ENCODE peak calls at places on chromosomes 6 and 20, in nine cellular contexts. Z is GM12878, I is adrenal gland, H is prostate gland, O is transverse colon, T is A549, P is IMR-90, C is heart left ventricle, X is breast epithelium. U is an unnamed sample. For H3K9me3, the result is how much of the 10 kb centered on the place peaks cover.

GRCh38 chr20:59398552-59399265 is 98.3 kb downstream of the EDN3 start:
- DNase-seq in I (no peak), Z (no peak), X (no peak), H (no peak), O (no peak), P (no peak), C (no peak), T (no peak), U (no peak)

GRCh38 chr6:36249010-36249409 is 20.9 kb upstream of the PNPLA1 start:
- DNase-seq in C (no peak), I (no peak), H (no peak), O (no peak), P (peak), X (no peak), Z (no peak), T (no peak), U (no peak)

GRCh38 chr20:62050166-62051120 is 15.2 kb downstream of the TAF4 start:
- DNase-seq in Z (no peak), O (no peak), T (no peak), C (no peak), P (no peak), X (peak), H (no peak), I (no peak), U (no peak)

GRCh38 chr6:37100740-37101139 is 69.2 kb upstream of the PIM1 start:
- DNase-seq in Z (no peak), C (no peak), X (no peak), P (no peak), T (no peak), H (no peak), O (no peak), I (no peak), U (no peak)

GRCh38 chr6:29722773-29723665 is at the start of gene HLA-F:
- DNase-seq in H (peak), T (peak), C (peak), I (peak), P (peak), Z (peak), X (peak), O (peak), U (peak)

GRCh38 chr20:59825944-59826759 is 107.3 kb downstream of the SYCP2 start:
- DNase-seq in Z (no peak), I (no peak), H (peak), C (no peak), T (no peak), X (peak), P (no peak), O (peak), U (peak)

GRCh38 chr6:131946404-131946991 is 4.7 kb downstream of the CCN2 start:
- DNase-seq in X (no peak), P (peak), C (no peak), O (no peak), H (no peak), T (no peak), I (no peak), Z (no peak), U (no peak)

GRCh38 chr6:169677096-169677495 is 24.7 kb downstream of the WDR27 start:
- DNase-seq in P (peak), C (no peak), X (no peak), H (no peak), O (no peak), I (no peak), T (no peak), Z (no peak), U (no peak)

GRCh38 chr20:38987777-38988176 is 25.6 kb downstream of the DHX35 start:
- DNase-seq in H (no peak), I (no peak), Z (peak), X (no peak), T (no peak), C (no peak), P (no peak), O (no peak), U (no peak)

GRCh38 chr6:6569043-6569442 is 19.5 kb upstream of the LY86 start:
- DNase-seq in X (no peak), P (no peak), Z (no peak), H (no peak), I (no peak), C (no peak), T (no peak), O (no peak), U (no peak)

GRCh38 chr20:33010133-33010504 is 2.6 kb downstream of the BPIFB2 start:
- DNase-seq in X (no peak), T (no peak), I (no peak), C (no peak), O (no peak), P (no peak), H (peak), Z (no peak), U (no peak)

GRCh38 chr20:63070301-63070625 is 63.5 kb upstream of the BHLHE23 start:
- DNase-seq in O (no peak), P (no peak), T (no peak), I (no peak), Z (no peak), H (no peak), X (no peak), C (peak), U (no peak)

GRCh38 chr6:75377386-75377785 is 92.8 kb upstream of the TMEM30A start:
- DNase-seq in C (no peak), O (no peak), Z (no peak), T (no peak), H (no peak), X (no peak), P (no peak), I (no peak), U (no peak)

GRCh38 chr6:18042536-18043145 is 55.2 kb upstream of the KIF13A start:
- DNase-seq in P (no peak), X (no peak), I (no peak), C (no peak), T (no peak), O (no peak), H (no peak), Z (no peak), U (no peak)

GRCh38 chr20:19883501-19883900 is 125.4 kb downstream of the RIN2 start:
- DNase-seq in O (no peak), C (no peak), Z (no peak), X (no peak), H (no peak), T (no peak), I (no peak), P (no peak), U (no peak)

GRCh38 chr20:19882446-19882845 is 124.4 kb downstream of the RIN2 start:
- DNase-seq in H (no peak), Z (no peak), I (no peak), C (no peak), P (no peak), O (no peak), X (no peak), T (no peak), U (no peak)

GRCh38 chr20:19881080-19881840 is 123.2 kb downstream of the RIN2 start:
- DNase-seq in Z (no peak), C (no peak), X (no peak), I (no peak), H (no peak), O (no peak), P (no peak), T (no peak), U (no peak)

GRCh38 chr20:19881990-19882389 is 123.9 kb downstream of the RIN2 start:
- DNase-seq in Z (no peak), X (no peak), P (no peak), O (no peak), H (no peak), T (no peak), C (no peak), I (no peak), U (no peak)

GRCh38 chr20:19880256-19881079 is 122.4 kb downstream of the RIN2 start:
- DNase-seq in P (peak), X (no peak), Z (no peak), O (no peak), C (no peak), H (peak), I (peak), T (peak), U (no peak)
- H3K4me3 ChIP-seq in P (peak), X (no peak), Z (no peak), O (no peak), C (no peak), H (no peak), I (no peak), T (no peak), U (no peak)

GRCh38 chr6:137165375-137166246 is 7.8 kb downstream of the IL22RA2 start:
- DNase-seq in P (no peak), X (no peak), H (peak), I (no peak), T (peak), Z (peak), C (no peak), O (peak), U (no peak)
- H3K9me3 ChIP-seq in P (under half), X (under half), H (under half), I (under half), T (under half), Z (under half), C (under half), O (under half), U (under half)

GRCh38 chr6:150891886-150892485 is 26.5 kb downstream of the MTHFD1L start:
- DNase-seq in I (peak), X (peak), P (peak), Z (peak), H (peak), C (peak), O (peak), T (peak), U (peak)
- TF ChIP-seq POLR2A in I (no peak), X (no peak), P (no peak), Z (no peak), H (no peak), C (no peak), O (no peak), T (no peak), U (no peak)

DNA sequence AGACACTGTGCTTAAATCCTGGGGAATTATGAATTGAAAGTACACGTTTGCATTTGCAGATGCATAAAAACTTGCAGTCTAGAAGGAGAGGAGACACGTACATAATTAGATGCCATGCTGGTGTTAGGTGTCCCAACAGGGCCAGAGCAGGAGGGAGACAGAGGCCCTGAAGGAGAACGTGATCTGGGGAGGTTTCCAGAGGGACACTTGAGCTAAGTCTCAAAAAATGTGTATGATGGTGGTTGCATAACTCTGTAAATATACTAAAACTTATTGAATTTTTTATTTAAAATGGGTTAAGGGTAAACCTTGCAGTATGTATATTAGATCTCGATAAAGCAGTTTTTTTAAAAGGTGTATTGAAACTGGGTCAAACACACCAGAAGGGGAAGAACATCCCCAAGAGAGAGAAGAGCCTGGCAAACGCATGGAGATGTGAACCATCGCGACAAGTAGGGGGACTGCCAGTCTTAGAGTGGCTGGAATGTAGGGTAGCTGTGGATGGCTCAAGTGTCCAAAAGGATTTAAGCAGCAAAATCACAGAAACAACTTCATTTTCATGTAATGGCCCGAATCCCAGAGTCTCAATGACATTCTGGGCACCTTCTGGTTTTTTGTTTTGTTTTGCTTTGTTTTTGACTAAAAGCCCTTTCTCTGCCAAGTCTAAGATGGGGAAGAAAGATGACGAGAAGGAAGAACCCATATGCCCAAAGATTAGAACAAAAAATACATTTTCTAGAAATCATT is 15.3 kb downstream of the TRAF3IP2 start:
- DNase-seq in Z (no peak), H (no peak), C (no peak), P (peak), T (no peak), X (no peak), O (no peak), I (no peak), U (no peak)
- H3K4me3 ChIP-seq in Z (no peak), H (no peak), C (no peak), P (no peak), T (no peak), X (no peak), O (no peak), I (no peak), U (peak)